ENCODE peak calls at places on chromosomes 4 and X, in four cellular contexts. I is IMR-90, Z is mesenchymal stem cell, W is H9. R is an unnamed sample.

GRCh38 chr4:53730431-53730830 is 139.1 kb upstream of the LNX1 start:
- DNase-seq in W (no peak), I (no peak), Z (no peak), R (no peak)

GRCh38 chr4:70586841-70587240 is 5.2 kb upstream of the AMBN start:
- DNase-seq in Z (no peak), I (no peak), W (no peak), R (no peak)

GRCh38 chr4:140152760-140153418 is 1.1 kb downstream of the MAML3 start:
- DNase-seq in W (peak), Z (peak), I (peak), R (peak)

GRCh38 chr4:74033721-74034120 is 4.8 kb downstream of the CXCL3 start:
- DNase-seq in I (peak), Z (no peak), W (no peak), R (no peak)

GRCh38 chr4:57214654-57215411 is 104.6 kb upstream of the IGFBP7 start:
- DNase-seq in W (no peak), Z (no peak), I (no peak), R (no peak)

GRCh38 chrX:103356023-103356798 is at the start of gene TCEAL9:
- DNase-seq in Z (peak), W (peak), I (peak), R (peak)

GRCh38 chr4:159102623-159103405 is at the start of gene RAPGEF2:
- DNase-seq in I (peak), W (peak), Z (peak), R (peak)

GRCh38 chr4:117447925-117448324 is 362.5 kb upstream of the TRAM1L1 start:
- DNase-seq in I (no peak), W (peak), Z (no peak), R (peak)

GRCh38 chr4:145507636-145508035 is 26.0 kb downstream of the SMAD1 start:
- DNase-seq in W (no peak), Z (peak), I (peak), R (no peak)

GRCh38 chrX:2502668-2503519 is 2.1 kb upstream of the DHRSX start:
- DNase-seq in W (no peak), Z (peak), I (peak), R (no peak)

GRCh38 chr4:2436301-2436700 is 17.5 kb downstream of the CFAP99 start:
- DNase-seq in Z (no peak), I (no peak), W (no peak), R (no peak)

GRCh38 chr4:57443308-57444243 is 333.4 kb upstream of the IGFBP7 start:
- DNase-seq in W (no peak), I (no peak), Z (no peak), R (no peak)

GRCh38 chr4:60463846-60464502 is 736.2 kb upstream of the ADGRL3 start:
- DNase-seq in Z (peak), W (no peak), I (no peak), R (peak)

GRCh38 chr4:47145630-47146029 is 114.3 kb downstream of the GABRB1 start:
- DNase-seq in Z (peak), I (peak), W (no peak), R (peak)

GRCh38 chr4:169115897-169116254 is 105.8 kb upstream of the CBR4 start:
- DNase-seq in W (no peak), Z (peak), I (peak), R (peak)

GRCh38 chr4:54063737-54064316 is 578 bp downstream of the CHIC2 start:
- DNase-seq in W (peak), I (no peak), Z (peak), R (peak)

GRCh38 chrX:9337056-9337455 is 127.8 kb upstream of the TBL1X start:
- DNase-seq in Z (peak), I (peak), W (no peak), R (no peak)

GRCh38 chr4:109921384-109921808 is 8.7 kb downstream of the EGF start:
- DNase-seq in I (peak), Z (peak), W (peak), R (peak)

GRCh38 chrX:329291-329910 is 10.8 kb upstream of the GTPBP6 start:
- DNase-seq in Z (no peak), W (no peak), I (no peak), R (no peak)

GRCh38 chr4:143511906-143512305 is 1.6 kb upstream of the SMARCA5 start:
- DNase-seq in Z (no peak), W (no peak), I (no peak), R (no peak)

GRCh38 chrX:50691820-50692219 is 122.2 kb downstream of the SHROOM4 start:
- DNase-seq in Z (peak), I (peak), W (peak), R (peak)

GRCh38 chr4:122469457-122469856 is 12.9 kb upstream of the IL2 start:
- DNase-seq in W (no peak), I (no peak), Z (no peak), R (no peak)

GRCh38 chr4:74933562-74934015 is 673 bp downstream of the PARM1 start:
- DNase-seq in Z (peak), I (no peak), W (peak), R (peak)

GRCh38 chr4:97587912-97588311 is 555.4 kb downstream of the STPG2 start:
- DNase-seq in Z (no peak), I (no peak), W (no peak), R (no peak)

GRCh38 chr4:40316782-40317635 is 18.1 kb upstream of the CHRNA9 start:
- DNase-seq in W (peak), Z (peak), I (peak), R (peak)
- H4K8ac ChIP-seq in W (no peak), Z (peak), I (peak), R (no peak)

GRCh38 chrX:1354036-1355019 is 17.7 kb downstream of the IL3RA start:
- DNase-seq in Z (no peak), I (no peak), W (no peak), R (no peak)

GRCh38 chrX:1357993-1358392 is 21.4 kb downstream of the IL3RA start:
- DNase-seq in I (no peak), Z (no peak), W (no peak), R (no peak)

GRCh38 chrX:1355800-1356148 is 19.2 kb downstream of the IL3RA start:
- DNase-seq in W (no peak), I (no peak), Z (no peak), R (no peak)

GRCh38 chrX:1351981-1352714 is 15.6 kb downstream of the IL3RA start:
- DNase-seq in Z (no peak), W (no peak), I (no peak), R (no peak)

DNA sequence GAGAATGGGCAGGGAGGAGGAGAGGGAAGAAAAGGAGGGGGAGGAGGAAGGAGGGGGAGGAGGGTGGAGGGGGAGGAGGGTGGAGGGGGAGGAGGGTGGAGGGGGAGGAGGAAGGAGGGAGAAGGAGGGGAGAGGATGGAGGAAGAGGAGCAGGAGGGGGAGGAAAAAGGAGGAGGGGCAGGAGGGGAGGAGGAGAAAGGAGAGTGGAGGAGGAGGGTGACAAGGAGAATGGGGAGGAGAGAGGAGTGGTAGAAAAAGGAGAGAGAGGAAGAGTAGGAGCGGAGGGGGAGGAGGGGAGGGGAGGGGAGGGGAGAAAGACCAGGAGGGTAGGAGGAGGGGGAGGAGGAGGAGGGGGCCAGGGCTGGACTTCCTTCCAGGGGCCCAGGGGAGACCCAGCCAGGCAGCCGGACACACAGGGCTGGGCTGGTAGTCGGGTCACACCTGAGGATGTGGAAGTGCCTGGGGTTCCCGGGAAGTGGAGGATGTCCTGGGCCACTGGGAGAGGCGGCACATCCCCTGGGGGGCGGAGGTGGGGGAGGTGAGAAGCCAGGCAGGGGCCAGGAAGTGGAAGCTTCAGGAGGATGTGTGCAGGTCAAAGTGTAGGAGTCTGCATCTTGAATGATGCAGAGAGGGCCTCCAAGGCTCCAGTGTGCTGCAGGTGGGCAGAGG is 18.7 kb downstream of the IL3RA start:
- DNase-seq in I (no peak), W (peak), Z (no peak), R (peak)
- H4K8ac ChIP-seq in I (no peak), W (no peak), Z (no peak), R (no peak)

GRCh38 chrX:153409414-153410101 is 1.7 kb upstream of the ZFP92 start:
- DNase-seq in W (no peak), Z (no peak), I (no peak), R (no peak)

GRCh38 chrX:153411255-153411987 is at the start of gene ZFP92:
- DNase-seq in W (no peak), Z (peak), I (no peak), R (no peak)

GRCh38 chrX:153410328-153410727 is 944 bp upstream of the ZFP92 start:
- DNase-seq in W (no peak), I (no peak), Z (no peak), R (no peak)

GRCh38 chrX:153411988-153412574 is 809 bp downstream of the ZFP92 start:
- DNase-seq in Z (no peak), W (no peak), I (no peak), R (no peak)

DNA sequence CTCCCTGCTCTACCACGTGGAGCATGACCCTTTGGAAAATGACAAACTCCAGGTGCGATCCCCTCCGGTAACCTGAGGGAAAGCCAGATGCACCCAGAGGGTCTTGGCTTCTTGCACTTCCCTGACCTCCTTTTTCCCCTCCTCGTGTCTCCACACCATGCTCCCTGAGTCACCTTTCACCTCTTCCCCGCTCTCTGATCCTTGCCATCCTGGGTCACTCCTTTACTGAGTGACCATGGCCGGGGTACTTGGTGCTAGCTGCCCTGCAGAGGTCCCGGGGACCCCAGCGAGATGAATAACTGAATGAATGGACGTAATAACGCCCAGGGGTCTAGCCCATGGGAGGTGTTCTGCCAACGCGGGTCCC is 401 bp upstream of the ZFP92 start:
- DNase-seq in I (no peak), W (no peak), Z (no peak), R (no peak)
- H4K8ac ChIP-seq in I (no peak), W (no peak), Z (peak), R (no peak)

DNA sequence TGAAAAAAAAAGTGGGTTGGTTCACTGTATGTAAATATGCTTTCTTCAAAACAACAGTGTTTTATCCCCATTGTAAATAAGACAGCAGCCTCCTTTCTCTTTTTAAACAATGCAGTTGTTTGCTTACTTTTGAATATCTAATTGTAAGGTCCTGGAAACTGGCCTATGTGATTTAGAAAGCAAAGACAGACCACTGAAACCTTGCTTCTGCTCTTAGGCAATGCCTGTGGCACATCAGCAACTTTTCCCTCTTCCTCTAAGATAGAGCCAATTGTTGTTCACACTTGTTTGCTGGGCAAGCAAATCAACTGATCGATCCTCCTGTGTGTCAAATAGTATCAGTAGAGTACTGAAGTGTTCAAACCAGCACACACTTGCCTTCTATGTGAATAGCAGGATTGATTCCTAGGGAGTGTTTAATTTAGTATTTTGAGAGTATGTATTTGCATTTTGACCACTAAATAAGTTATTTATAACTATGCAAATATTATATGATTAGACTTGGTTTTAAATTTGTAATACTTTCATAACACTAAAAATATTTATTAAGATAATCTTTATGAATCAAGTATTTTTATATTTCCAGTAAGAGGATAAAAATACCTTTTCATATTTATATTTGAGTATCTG is 55.4 kb upstream of the GRPR start:
- DNase-seq in I (no peak), Z (no peak), W (no peak), R (no peak)
- H4K8ac ChIP-seq in I (no peak), Z (no peak), W (no peak), R (no peak)

GRCh38 chr4:128548381-128548780 is 260.8 kb upstream of the PGRMC2 start:
- DNase-seq in I (no peak), Z (no peak), W (no peak), R (no peak)

GRCh38 chr4:128550060-128550459 is 259.4 kb upstream of the JADE1 start:
- DNase-seq in W (no peak), I (no peak), Z (no peak), R (no peak)

GRCh38 chr4:128549636-128550035 is 259.9 kb upstream of the JADE1 start:
- DNase-seq in W (no peak), I (no peak), Z (no peak), R (no peak)

GRCh38 chr4:128553665-128554515 is 255.6 kb upstream of the JADE1 start:
- DNase-seq in W (no peak), Z (no peak), I (no peak), R (no peak)

DNA sequence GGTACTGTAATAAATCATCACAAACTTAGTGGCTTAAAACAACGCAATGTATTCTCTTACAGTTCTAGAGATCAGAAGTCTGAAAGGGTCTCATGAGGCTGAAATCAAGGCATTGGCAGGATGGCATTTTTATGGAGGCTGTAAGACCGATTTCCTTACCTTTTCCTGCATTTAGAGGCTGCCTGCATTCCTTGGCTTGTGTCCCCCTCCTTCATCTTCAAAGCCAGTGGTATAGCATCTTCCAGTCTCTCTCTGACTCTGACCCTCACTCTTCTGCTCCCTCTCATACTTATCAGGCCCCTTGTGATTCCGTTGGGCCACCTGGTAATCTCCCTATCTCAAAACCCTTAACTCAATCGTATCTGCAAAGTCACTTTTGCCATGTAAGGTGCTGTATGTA is 258.2 kb upstream of the JADE1 start:
- DNase-seq in I (no peak), W (no peak), Z (no peak), R (no peak)
- H4K8ac ChIP-seq in I (no peak), W (no peak), Z (no peak), R (no peak)

GRCh38 chrX:123731987-123732678 is 719 bp downstream of the THOC2 start:
- DNase-seq in Z (peak), I (peak), W (no peak), R (peak)

GRCh38 chrX:123728554-123728953 is 4.3 kb downstream of the THOC2 start:
- DNase-seq in Z (no peak), W (no peak), I (no peak), R (no peak)

GRCh38 chrX:123731258-123731986 is 1.4 kb downstream of the THOC2 start:
- DNase-seq in W (no peak), Z (peak), I (peak), R (peak)

GRCh38 chrX:123736333-123736921 is 3.6 kb upstream of the THOC2 start:
- DNase-seq in I (peak), Z (peak), W (no peak), R (peak)

DNA sequence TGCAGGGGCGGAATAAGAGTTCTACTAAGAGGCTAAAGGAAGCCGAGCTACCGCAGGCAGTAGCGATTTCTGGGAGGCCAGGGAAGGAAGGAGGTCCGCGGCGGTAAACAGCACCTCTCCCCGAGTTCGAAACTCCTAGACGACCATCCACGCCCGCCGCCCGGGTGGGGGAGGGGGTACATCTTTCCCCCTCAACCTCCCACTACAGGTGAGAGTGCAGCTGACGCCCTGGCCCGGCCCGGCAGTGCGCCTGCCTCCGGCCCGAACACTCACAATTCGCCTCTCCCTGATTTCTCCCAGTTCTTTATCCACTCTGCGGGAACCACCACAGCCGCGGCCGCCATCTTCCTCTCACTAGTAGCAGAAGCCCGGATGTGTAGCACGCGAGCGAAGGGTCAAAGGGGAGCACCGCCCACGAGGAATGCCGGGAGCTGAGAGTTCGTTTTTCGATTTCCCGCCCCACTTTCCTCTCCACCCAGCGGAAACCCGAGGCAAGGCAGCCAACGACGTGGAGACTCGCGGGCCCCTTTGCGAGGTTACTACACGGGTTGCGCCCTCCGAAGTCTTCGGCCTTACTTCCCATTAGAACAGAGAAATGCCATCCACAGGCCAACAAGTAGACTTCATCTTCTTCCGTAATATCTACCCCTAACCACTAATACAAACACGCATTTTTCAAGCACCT is at the start of gene THOC2:
- DNase-seq in W (peak), I (peak), Z (peak), R (peak)
- H4K8ac ChIP-seq in W (no peak), I (peak), Z (peak), R (no peak)

GRCh38 chr4:189613202-189613601 is 327.5 kb upstream of the FRG1 start:
- DNase-seq in I (no peak), W (no peak), Z (peak), R (peak)
- H4K8ac ChIP-seq in I (no peak), W (no peak), Z (no peak), R (no peak)

R was measured in mesendoderm.